ENCODE peak calls at places on chromosome 20, in nine cellular contexts. C is testis; F is AG10803; O is suprapubic skin; H is GM12865; J is CD4-positive, alpha-beta T cell; I is PC-3; X is astrocyte of the cerebellum; Q is lower lobe of right lung. T is an unnamed sample.

GRCh38 chr20:4811661-4812181 is 90.0 kb downstream of the PRND start:
- DNase-seq in Q (peak), C (peak), I (no peak), J (peak), X (no peak), H (peak), F (no peak), O (no peak), T (no peak)

GRCh38 chr20:8562356-8562755 is 430.3 kb downstream of the PLCB1 start:
- DNase-seq in C (no peak), H (no peak), J (no peak), F (no peak), Q (no peak), I (no peak), X (no peak), O (no peak), T (no peak)

GRCh38 chr20:57743450-57744095 is 33.8 kb upstream of the PMEPA1 start:
- DNase-seq in J (no peak), F (no peak), O (peak), X (no peak), C (no peak), Q (no peak), H (no peak), I (peak), T (no peak)

GRCh38 chr20:23925789-23926525 is 46.4 kb upstream of the CST5 start:
- DNase-seq in F (no peak), Q (no peak), H (no peak), O (no peak), J (no peak), I (no peak), C (no peak), X (no peak), T (no peak)

GRCh38 chr20:63833776-63834544 is 2.9 kb upstream of the ZBTB46 start:
- DNase-seq in O (no peak), F (no peak), J (no peak), I (no peak), H (no peak), X (no peak), C (no peak), Q (no peak), T (no peak)

GRCh38 chr20:13863244-13863643 is 78.4 kb downstream of the NDUFAF5 start:
- DNase-seq in O (no peak), J (no peak), C (no peak), I (no peak), X (no peak), Q (no peak), H (no peak), F (no peak), T (no peak)

GRCh38 chr20:50373674-50374286 is 136.4 kb upstream of the PTPN1 start:
- DNase-seq in F (no peak), Q (no peak), H (no peak), X (no peak), C (no peak), O (no peak), J (no peak), I (peak), T (peak)

GRCh38 chr20:14885661-14886060 is 548.2 kb upstream of the FLRT3 start:
- DNase-seq in O (no peak), Q (no peak), H (no peak), J (no peak), F (no peak), X (no peak), I (peak), C (no peak), T (no peak)

GRCh38 chr20:2596673-2597279 is 55.7 kb upstream of the NOP56 start:
- DNase-seq in J (no peak), X (no peak), O (no peak), Q (no peak), H (no peak), I (no peak), F (peak), C (no peak), T (no peak)

GRCh38 chr20:5168582-5169396 is 42.0 kb downstream of the CDS2 start:
- DNase-seq in I (peak), C (no peak), F (no peak), H (no peak), Q (no peak), J (no peak), O (no peak), X (no peak), T (no peak)

GRCh38 chr20:36540551-36541211 is 638 bp upstream of the MYL9 start:
- DNase-seq in H (no peak), Q (peak), X (no peak), J (no peak), F (no peak), C (no peak), O (no peak), I (no peak), T (no peak)

GRCh38 chr20:58669287-58670006 is 18.4 kb downstream of the STX16 start:
- DNase-seq in C (no peak), I (no peak), F (no peak), X (no peak), O (no peak), Q (no peak), J (no peak), H (peak), T (no peak)

GRCh38 chr20:22824077-22824476 is 211.0 kb upstream of the SSTR4 start:
- DNase-seq in Q (no peak), C (no peak), H (no peak), I (no peak), X (no peak), J (no peak), O (no peak), F (no peak), T (no peak)

GRCh38 chr20:60057866-60058807 is 99.9 kb downstream of the CDH26 start:
- DNase-seq in X (peak), C (no peak), F (peak), I (no peak), H (no peak), O (no peak), J (peak), Q (peak), T (no peak)

GRCh38 chr20:46840054-46840729 is 54.5 kb upstream of the EYA2 start:
- DNase-seq in H (peak), I (no peak), O (no peak), F (no peak), J (no peak), C (no peak), Q (no peak), X (no peak), T (no peak)

GRCh38 chr20:1297486-1297885 is 31.4 kb downstream of the SNPH start:
- DNase-seq in C (no peak), X (no peak), Q (no peak), I (no peak), J (no peak), O (no peak), H (no peak), F (no peak), T (no peak)

GRCh38 chr20:24958506-24959385 is 9.7 kb downstream of the CST7 start:
- DNase-seq in H (no peak), J (no peak), Q (peak), C (no peak), F (no peak), X (no peak), I (no peak), O (no peak), T (no peak)

GRCh38 chr20:3434232-3434631 is 26.8 kb upstream of the DNAAF9 start:
- DNase-seq in I (no peak), X (no peak), C (no peak), F (no peak), Q (no peak), O (no peak), H (no peak), J (no peak), T (no peak)

GRCh38 chr20:16661738-16662137 is 68.1 kb upstream of the SNRPB2 start:
- DNase-seq in X (no peak), Q (no peak), C (no peak), H (no peak), I (no peak), O (no peak), F (peak), J (no peak), T (no peak)

GRCh38 chr20:56001106-56001785 is 4.1 kb downstream of the CBLN4 start:
- DNase-seq in I (no peak), C (no peak), O (no peak), X (no peak), J (no peak), H (no peak), F (no peak), Q (no peak), T (no peak)

GRCh38 chr20:4195499-4195898 is 180.1 kb upstream of the RNF24 start:
- DNase-seq in X (no peak), F (peak), H (no peak), I (peak), C (no peak), O (no peak), Q (no peak), J (no peak), T (no peak)

GRCh38 chr20:15011631-15012030 is 674.2 kb upstream of the FLRT3 start:
- DNase-seq in H (no peak), Q (no peak), F (no peak), C (no peak), I (no peak), J (no peak), X (no peak), O (no peak), T (no peak)

GRCh38 chr20:46119028-46119546 is 973 bp downstream of the CD40 start:
- DNase-seq in X (no peak), F (no peak), C (no peak), I (no peak), O (no peak), J (no peak), Q (no peak), H (peak), T (no peak)

GRCh38 chr20:32470025-32470861 is 112.1 kb downstream of the ASXL1 start:
- DNase-seq in C (no peak), J (no peak), H (peak), X (no peak), O (no peak), Q (peak), I (peak), F (peak), T (peak)

GRCh38 chr20:38156888-38157634 is 8.0 kb downstream of the TGM2 start:
- DNase-seq in H (no peak), J (no peak), I (no peak), O (no peak), Q (peak), F (no peak), C (no peak), X (no peak), T (peak)

GRCh38 chr20:24004470-24004869 is 15.9 kb upstream of the GGTLC1 start:
- DNase-seq in F (no peak), J (no peak), O (no peak), Q (no peak), X (no peak), I (no peak), C (no peak), H (no peak), T (no peak)

GRCh38 chr20:53917145-53918009 is 153.0 kb downstream of the BCAS1 start:
- DNase-seq in O (peak), X (no peak), J (no peak), C (peak), Q (no peak), H (peak), I (peak), F (peak), T (peak)

GRCh38 chr20:53916173-53916512 is 154.3 kb downstream of the BCAS1 start:
- DNase-seq in J (no peak), Q (no peak), H (no peak), X (no peak), I (no peak), C (no peak), F (no peak), O (no peak), T (no peak)

GRCh38 chr20:53914091-53914860 is 156.1 kb downstream of the BCAS1 start:
- DNase-seq in J (no peak), Q (no peak), O (peak), H (no peak), I (peak), C (no peak), X (no peak), F (peak), T (peak)

GRCh38 chr20:53915459-53916172 is 154.8 kb downstream of the BCAS1 start:
- DNase-seq in F (peak), H (peak), Q (peak), C (peak), X (peak), J (peak), I (peak), O (peak), T (peak)

DNA sequence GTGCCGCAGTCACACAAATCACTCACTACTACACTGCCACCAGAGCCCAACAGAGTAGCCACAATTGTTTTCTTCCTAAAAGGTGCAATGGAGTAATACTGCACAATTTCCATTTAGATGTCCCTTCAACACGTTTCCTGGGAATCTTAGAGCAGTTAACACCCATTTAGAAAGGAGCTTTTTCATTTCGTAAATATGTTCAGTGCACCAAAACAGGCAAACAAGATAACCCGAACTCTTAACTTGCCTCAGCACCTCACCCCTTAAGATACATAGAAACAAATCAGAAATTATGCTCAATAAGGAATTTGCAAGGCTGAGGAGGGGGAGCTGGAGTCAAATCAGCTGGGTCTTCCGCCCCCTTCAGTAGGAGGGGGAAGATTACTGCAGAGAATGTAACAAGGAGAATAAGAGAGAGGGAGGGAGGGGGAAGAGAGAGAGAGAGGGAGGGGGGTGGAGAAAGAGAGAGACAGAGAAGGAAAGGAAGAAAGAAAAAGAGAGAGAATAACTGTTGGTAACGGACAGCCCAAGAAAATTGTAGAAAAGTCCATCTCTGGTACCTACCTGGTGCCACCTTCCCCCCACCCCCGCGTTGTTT is 155.4 kb downstream of the BCAS1 start:
- DNase-seq in F (no peak), X (no peak), O (peak), J (no peak), C (no peak), I (no peak), Q (no peak), H (no peak), T (no peak)
- TF ChIP-seq CTCF in F (no peak), X (peak), O (no peak), J (no peak), C (no peak), I (no peak), Q (no peak), H (no peak), T (peak)

GRCh38 chr20:49278036-49278816 is at the start of gene ZNFX1:
- DNase-seq in C (peak), H (peak), X (peak), F (peak), J (peak), I (peak), Q (peak), O (peak), T (peak)
- TF ChIP-seq CTCF in C (peak), H (no peak), X (no peak), F (no peak), J (no peak), I (peak), Q (no peak), O (no peak), T (no peak)

GRCh38 chr20:21124190-21124589 is 1.7 kb upstream of the KIZ start:
- DNase-seq in C (no peak), Q (no peak), X (no peak), J (no peak), H (no peak), O (no peak), I (no peak), F (no peak), T (no peak)

GRCh38 chr20:21125072-21125848 is 622 bp upstream of the KIZ start:
- DNase-seq in C (peak), I (peak), H (no peak), O (peak), J (no peak), F (peak), X (no peak), Q (peak), T (peak)

GRCh38 chr20:21129861-21130260 is 4.0 kb downstream of the KIZ start:
- DNase-seq in Q (no peak), C (no peak), O (no peak), I (no peak), H (no peak), J (no peak), X (no peak), F (no peak), T (no peak)

GRCh38 chr20:21127201-21127981 is 1.5 kb downstream of the KIZ start:
- DNase-seq in H (no peak), Q (no peak), X (no peak), C (no peak), J (no peak), I (peak), O (no peak), F (no peak), T (no peak)

GRCh38 chr20:21125849-21126840 is at the start of gene KIZ:
- DNase-seq in H (peak), I (peak), Q (peak), C (peak), O (peak), F (peak), J (peak), X (peak), T (peak)
- TF ChIP-seq CTCF in H (peak), I (no peak), Q (peak), C (peak), O (peak), F (peak), J (peak), X (peak), T (no peak)

DNA sequence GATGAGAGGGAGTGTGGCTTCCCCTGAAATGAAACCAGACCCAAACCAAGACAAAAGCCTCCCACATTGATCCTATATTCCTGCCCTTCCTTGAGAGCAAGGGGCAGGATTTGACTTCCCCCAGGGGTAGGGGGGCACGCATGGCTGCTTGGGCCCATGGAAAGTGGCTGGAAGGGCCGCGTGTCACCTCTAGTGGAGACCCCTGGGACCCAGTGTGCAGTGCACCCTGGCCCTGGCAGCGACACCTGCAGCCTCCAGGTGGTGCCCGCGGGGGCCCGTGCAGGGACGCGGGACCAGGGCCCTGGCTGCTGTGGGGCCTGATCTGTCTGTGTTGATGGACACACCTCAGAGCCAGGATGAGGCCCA is 18.0 kb upstream of the SLCO4A1 start:
- DNase-seq in O (no peak), J (no peak), X (no peak), I (peak), Q (no peak), C (no peak), F (no peak), H (peak), T (peak)
- TF ChIP-seq CTCF in O (no peak), J (no peak), X (no peak), I (peak), Q (no peak), C (no peak), F (no peak), H (peak), T (peak)

DNA sequence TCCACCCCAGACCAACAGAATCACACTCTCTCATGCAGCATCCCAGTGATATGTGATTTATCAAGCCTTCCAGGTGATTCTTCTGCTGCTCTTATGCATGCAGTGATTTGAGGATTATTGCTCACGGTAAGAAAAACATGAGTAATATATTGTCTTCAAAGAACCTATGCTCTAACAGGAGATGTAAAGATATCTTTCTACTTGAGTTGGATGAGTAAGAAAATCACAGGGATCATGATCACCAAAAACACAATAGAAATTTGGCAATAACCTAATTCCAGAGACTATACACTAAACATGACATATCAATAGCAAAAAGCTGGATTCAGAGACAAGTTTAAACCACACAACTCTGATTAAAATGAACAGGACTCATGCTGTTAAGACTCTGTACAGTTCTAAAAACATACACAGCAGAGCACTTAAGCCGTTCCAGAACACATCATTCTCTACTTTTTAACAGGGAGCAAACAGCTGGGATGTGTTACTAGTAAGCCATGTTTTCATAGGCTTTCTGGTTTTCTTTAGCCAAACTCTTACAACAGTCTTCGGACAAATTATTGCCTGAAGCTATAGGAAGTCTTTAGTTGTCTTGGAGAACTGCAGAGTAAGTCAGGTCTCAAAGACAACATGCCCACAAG is 568.6 kb downstream of the HAO1 start:
- DNase-seq in H (no peak), Q (no peak), F (no peak), J (no peak), X (no peak), O (no peak), I (peak), C (no peak), T (no peak)
- TF ChIP-seq CTCF in H (no peak), Q (no peak), F (no peak), J (no peak), X (no peak), O (no peak), I (no peak), C (no peak), T (no peak)

GRCh38 chr20:44559302-44559701 is 23.1 kb upstream of the PKIG start:
- DNase-seq in H (no peak), C (no peak), I (no peak), X (no peak), J (no peak), Q (no peak), F (no peak), O (no peak), T (no peak)
- TF ChIP-seq CTCF in H (no peak), C (no peak), I (no peak), X (no peak), J (no peak), Q (no peak), F (no peak), O (no peak), T (no peak)